ENCODE peak calls at places on chromosomes 13 and 19, in six cellular contexts. One of them, this sample, is unnamed.

GRCh38 chr13:75715598-75716523 is 79.7 kb downstream of the LMO7 start:
- DNase-seq in IMR-90: no peak
- DNase-seq in choroid plexus epithelial cell: peak; percentile 67
- DNase-seq in AG09309: no peak
- DNase-seq in AG04450: no peak
- DNase-seq in nephron progenitor cell: no peak
- DNase-seq in this sample: no peak

GRCh38 chr19:49362926-49363264 is 679 bp upstream of the TEAD2 start:
- DNase-seq in IMR-90: peak; percentile 45
- DNase-seq in choroid plexus epithelial cell: peak; percentile 36
- DNase-seq in AG09309: no peak
- DNase-seq in AG04450: no peak
- DNase-seq in nephron progenitor cell: peak; percentile 45
- DNase-seq in this sample: no peak

GRCh38 chr19:48724796-48725753 is 5.5 kb upstream of the MAMSTR start:
- DNase-seq in IMR-90: peak; percentile 93
- DNase-seq in choroid plexus epithelial cell: peak; percentile 92
- DNase-seq in AG09309: no peak
- DNase-seq in AG04450: peak; percentile 63
- DNase-seq in nephron progenitor cell: no peak
- DNase-seq in this sample: no peak

GRCh38 chr19:30371157-30371845 is 883 bp upstream of the ZNF536 start:
- DNase-seq in IMR-90: no peak
- DNase-seq in choroid plexus epithelial cell: no peak
- DNase-seq in AG09309: no peak
- DNase-seq in AG04450: no peak
- DNase-seq in nephron progenitor cell: no peak
- DNase-seq in this sample: no peak

GRCh38 chr19:34996978-34997640 is 3.0 kb upstream of the GRAMD1A start:
- DNase-seq in IMR-90: no peak
- DNase-seq in choroid plexus epithelial cell: peak; percentile 67
- DNase-seq in AG09309: no peak
- DNase-seq in AG04450: no peak
- DNase-seq in nephron progenitor cell: no peak
- DNase-seq in this sample: no peak

GRCh38 chr19:6357995-6358394 is 3.3 kb upstream of the CLPP start:
- DNase-seq in IMR-90: no peak
- DNase-seq in choroid plexus epithelial cell: no peak
- DNase-seq in AG09309: no peak
- DNase-seq in AG04450: no peak
- DNase-seq in nephron progenitor cell: no peak
- DNase-seq in this sample: no peak

GRCh38 chr19:46118136-46118535 is 6.4 kb downstream of the IGFL3 start:
- DNase-seq in IMR-90: no peak
- DNase-seq in choroid plexus epithelial cell: no peak
- DNase-seq in AG09309: no peak
- DNase-seq in AG04450: no peak
- DNase-seq in nephron progenitor cell: no peak
- DNase-seq in this sample: no peak

GRCh38 chr19:6476155-6476895 is 5.3 kb downstream of the DENND1C start:
- DNase-seq in IMR-90: peak; percentile 10
- DNase-seq in choroid plexus epithelial cell: peak; percentile 60
- DNase-seq in AG09309: no peak
- DNase-seq in AG04450: no peak
- DNase-seq in nephron progenitor cell: peak; percentile 99
- DNase-seq in this sample: peak; percentile 86

GRCh38 chr13:29953542-29953941 is 103.1 kb upstream of the UBL3 start:
- DNase-seq in IMR-90: no peak
- DNase-seq in choroid plexus epithelial cell: no peak
- DNase-seq in AG09309: no peak
- DNase-seq in AG04450: no peak
- DNase-seq in nephron progenitor cell: no peak
- DNase-seq in this sample: no peak

GRCh38 chr13:106033634-106034033 is 501.8 kb downstream of the EFNB2 start:
- DNase-seq in IMR-90: peak; percentile 59
- DNase-seq in choroid plexus epithelial cell: peak; percentile 89
- DNase-seq in AG09309: peak; percentile 54
- DNase-seq in AG04450: peak; percentile 15
- DNase-seq in nephron progenitor cell: no peak
- DNase-seq in this sample: no peak
- TF ChIP-seq CTCF in IMR-90: peak; percentile 29
- TF ChIP-seq CTCF in choroid plexus epithelial cell: peak; percentile 56
- TF ChIP-seq CTCF in AG09309: peak; percentile 38
- TF ChIP-seq CTCF in AG04450: peak; percentile 54
- TF ChIP-seq CTCF in nephron progenitor cell: no peak
- TF ChIP-seq CTCF in this sample: peak; percentile 56

GRCh38 chr19:32719611-32720059 is at the start of gene TDRD12:
- DNase-seq in IMR-90: no peak
- DNase-seq in choroid plexus epithelial cell: peak; percentile 6
- DNase-seq in AG09309: no peak
- DNase-seq in AG04450: no peak
- DNase-seq in nephron progenitor cell: no peak
- DNase-seq in this sample: no peak
- TF ChIP-seq CTCF in IMR-90: no peak
- TF ChIP-seq CTCF in choroid plexus epithelial cell: no peak
- TF ChIP-seq CTCF in AG09309: no peak
- TF ChIP-seq CTCF in AG04450: no peak
- TF ChIP-seq CTCF in nephron progenitor cell: no peak
- TF ChIP-seq CTCF in this sample: no peak

GRCh38 chr13:47397739-47398138 is 500.9 kb upstream of the HTR2A start:
- DNase-seq in IMR-90: peak; percentile 80
- DNase-seq in choroid plexus epithelial cell: peak; percentile 12
- DNase-seq in AG09309: no peak
- DNase-seq in AG04450: peak; percentile 23
- DNase-seq in nephron progenitor cell: no peak
- DNase-seq in this sample: no peak
- TF ChIP-seq CTCF in IMR-90: peak; percentile 37
- TF ChIP-seq CTCF in choroid plexus epithelial cell: no peak
- TF ChIP-seq CTCF in AG09309: no peak
- TF ChIP-seq CTCF in AG04450: peak; percentile 35
- TF ChIP-seq CTCF in nephron progenitor cell: no peak
- TF ChIP-seq CTCF in this sample: no peak

GRCh38 chr13:60990032-60990733 is 425.5 kb downstream of the PCDH20 start:
- DNase-seq in IMR-90: no peak
- DNase-seq in choroid plexus epithelial cell: no peak
- DNase-seq in AG09309: no peak
- DNase-seq in AG04450: no peak
- DNase-seq in nephron progenitor cell: no peak
- DNase-seq in this sample: no peak
- TF ChIP-seq CTCF in IMR-90: no peak
- TF ChIP-seq CTCF in choroid plexus epithelial cell: no peak
- TF ChIP-seq CTCF in AG09309: no peak
- TF ChIP-seq CTCF in AG04450: no peak
- TF ChIP-seq CTCF in nephron progenitor cell: no peak
- TF ChIP-seq CTCF in this sample: no peak

DNA sequence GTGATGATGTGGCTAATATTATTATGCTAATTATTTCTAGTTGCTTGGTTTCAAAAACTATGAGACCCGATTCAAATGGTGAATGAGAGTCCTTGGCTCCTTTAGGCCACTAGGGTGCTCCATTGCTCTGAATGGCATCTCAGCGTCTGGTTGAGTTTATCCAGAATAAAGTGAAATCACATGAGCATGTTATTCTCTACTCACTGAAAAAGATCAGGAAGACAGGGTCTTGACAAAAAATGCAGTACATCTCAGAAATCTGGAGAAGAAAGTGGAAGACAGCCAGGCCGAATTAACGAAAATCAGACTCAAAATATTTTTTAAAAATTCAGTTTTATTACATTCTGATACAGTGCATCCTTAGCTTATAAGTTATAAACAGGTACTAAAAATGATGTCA is 516.2 kb downstream of the MYO16 start:
- DNase-seq in IMR-90: peak; percentile 72
- DNase-seq in choroid plexus epithelial cell: peak; percentile 94
- DNase-seq in AG09309: peak; percentile 40
- DNase-seq in AG04450: peak; percentile 44
- DNase-seq in nephron progenitor cell: peak; percentile 28
- DNase-seq in this sample: no peak
- TF ChIP-seq CTCF in IMR-90: peak; percentile 92
- TF ChIP-seq CTCF in choroid plexus epithelial cell: peak; percentile 96
- TF ChIP-seq CTCF in AG09309: peak; percentile 88
- TF ChIP-seq CTCF in AG04450: peak; percentile 95
- TF ChIP-seq CTCF in nephron progenitor cell: peak; percentile 74
- TF ChIP-seq CTCF in this sample: peak; percentile 70